ENCODE peak calls at places on chromosome 22, in seven cellular contexts. I is NCI-H460; S is iris pigment epithelial cell; W is heart left ventricle; O is CD4-positive, alpha-beta memory T cell; U is T-cell; F is breast epithelium. H is an unnamed sample.

GRCh38 chr22:33591946-33592345 is 328.3 kb downstream of the LARGE1 start:
- DNase-seq in I (no peak), S (no peak), W (no peak), O (no peak), U (no peak), F (no peak), H (no peak)

GRCh38 chr22:41575533-41575932 is 14.1 kb downstream of the PMM1 start:
- DNase-seq in I (no peak), S (no peak), W (peak; percentile 20), O (no peak), U (no peak), F (no peak), H (no peak)

GRCh38 chr22:22555596-22555995 is 3.5 kb downstream of the PRAME start:
- DNase-seq in I (no peak), S (no peak), W (no peak), O (no peak), U (no peak), F (no peak), H (no peak)

GRCh38 chr22:40651563-40652501 is 15.3 kb upstream of the MRTFA start:
- DNase-seq in I (peak; percentile 95), S (peak; percentile 99), W (peak; percentile 96), O (peak; percentile 76), U (peak; percentile 68), F (peak; percentile 96), H (peak; percentile 75)

GRCh38 chr22:32810241-32811133 is 9.0 kb downstream of the TIMP3 start:
- DNase-seq in I (no peak), S (peak; percentile 58), W (no peak), O (no peak), U (no peak), F (no peak), H (no peak)

GRCh38 chr22:26907366-26907765 is 250.0 kb downstream of the MIAT start:
- DNase-seq in I (no peak), S (no peak), W (no peak), O (no peak), U (no peak), F (no peak), H (no peak)

GRCh38 chr22:25027552-25027951 is 75.0 kb downstream of the KIAA1671 start:
- DNase-seq in I (no peak), S (no peak), W (peak; percentile 35), O (no peak), U (no peak), F (no peak), H (no peak)

GRCh38 chr22:33568934-33569496 is 351.3 kb downstream of the LARGE1 start:
- DNase-seq in I (no peak), S (no peak), W (no peak), O (no peak), U (no peak), F (no peak), H (no peak)

GRCh38 chr22:43404673-43405385 is 7.0 kb upstream of the MPPED1 start:
- DNase-seq in I (no peak), S (no peak), W (no peak), O (no peak), U (no peak), F (peak; percentile 34), H (no peak)

GRCh38 chr22:23119492-23120414 is 22.0 kb downstream of the RSPH14 start:
- DNase-seq in I (no peak), S (no peak), W (no peak), O (peak; percentile 69), U (peak; percentile 58), F (no peak), H (peak; percentile 46)

GRCh38 chr22:39125622-39126021 is 26.9 kb downstream of the CBX7 start:
- DNase-seq in I (no peak), S (no peak), W (no peak), O (no peak), U (no peak), F (no peak), H (no peak)

GRCh38 chr22:17101475-17102296 is 16.9 kb downstream of the IL17RA start:
- DNase-seq in I (no peak), S (no peak), W (no peak), O (no peak), U (no peak), F (no peak), H (no peak)

GRCh38 chr22:42296381-42296853 is 26.0 kb upstream of the TCF20 start:
- DNase-seq in I (no peak), S (no peak), W (peak; percentile 79), O (no peak), U (peak; percentile 16), F (no peak), H (no peak)

GRCh38 chr22:44336962-44337657 is 24.4 kb upstream of the SHISAL1 start:
- DNase-seq in I (no peak), S (no peak), W (no peak), O (no peak), U (no peak), F (no peak), H (no peak)

GRCh38 chr22:36546932-36547331 is 18.0 kb upstream of the EIF3D start:
- DNase-seq in I (no peak), S (peak; percentile 88), W (no peak), O (no peak), U (no peak), F (no peak), H (no peak)

GRCh38 chr22:36449776-36450175 is 31.7 kb downstream of the TXN2 start:
- DNase-seq in I (no peak), S (no peak), W (no peak), O (no peak), U (no peak), F (no peak), H (no peak)

GRCh38 chr22:43921361-43921760 is 2.2 kb upstream of the PNPLA3 start:
- DNase-seq in I (no peak), S (no peak), W (no peak), O (no peak), U (no peak), F (peak; percentile 77), H (no peak)

GRCh38 chr22:48941903-48942625 is 885.6 kb downstream of the BRD1 start:
- DNase-seq in I (no peak), S (no peak), W (no peak), O (no peak), U (no peak), F (no peak), H (no peak)

GRCh38 chr22:33000342-33001280 is 57.6 kb downstream of the SYN3 start:
- DNase-seq in I (peak; percentile 13), S (peak; percentile 24), W (peak; percentile 66), O (peak; percentile 9), U (peak; percentile 8), F (no peak), H (no peak)

GRCh38 chr22:43406186-43406790 is 5.5 kb upstream of the MPPED1 start:
- DNase-seq in I (no peak), S (no peak), W (no peak), O (no peak), U (no peak), F (no peak), H (no peak)

GRCh38 chr22:50576070-50576469 is 2.2 kb downstream of the CPT1B start:
- DNase-seq in I (peak; percentile 41), S (peak; percentile 31), W (no peak), O (no peak), U (no peak), F (no peak), H (no peak)

GRCh38 chr22:31618057-31618456 is 44.0 kb downstream of the PISD start:
- DNase-seq in I (no peak), S (no peak), W (no peak), O (no peak), U (no peak), F (no peak), H (no peak)

GRCh38 chr22:37079158-37079557 is 27.6 kb downstream of the KCTD17 start:
- DNase-seq in I (no peak), S (no peak), W (no peak), O (no peak), U (no peak), F (no peak), H (no peak)

GRCh38 chr22:23037429-23038333 is 32.6 kb upstream of the GNAZ start:
- DNase-seq in I (no peak), S (no peak), W (no peak), O (no peak), U (no peak), F (no peak), H (no peak)

GRCh38 chr22:49632199-49633009 is 195.3 kb downstream of the BRD1 start:
- DNase-seq in I (peak; percentile 43), S (peak; percentile 49), W (peak; percentile 69), O (no peak), U (no peak), F (peak; percentile 19), H (no peak)

GRCh38 chr22:49413551-49413950 is 414.1 kb downstream of the BRD1 start:
- DNase-seq in I (no peak), S (no peak), W (no peak), O (no peak), U (no peak), F (no peak), H (no peak)

GRCh38 chr22:46742576-46743221 is 4.6 kb upstream of the CERK start:
- DNase-seq in I (no peak), S (no peak), W (no peak), O (no peak), U (no peak), F (no peak), H (no peak)

GRCh38 chr22:26479043-26479791 is 4.4 kb downstream of the HPS4 start:
- DNase-seq in I (no peak), S (no peak), W (no peak), O (peak; percentile 15), U (no peak), F (no peak), H (no peak)

GRCh38 chr22:34886812-34887211 is 179.1 kb upstream of the ISX start:
- DNase-seq in I (no peak), S (no peak), W (no peak), O (no peak), U (no peak), F (no peak), H (no peak)

GRCh38 chr22:41915035-41915782 is at the start of gene SHISA8:
- DNase-seq in I (peak; percentile 15), S (peak; percentile 49), W (peak; percentile 52), O (peak; percentile 60), U (peak; percentile 62), F (no peak), H (peak; percentile 36)

GRCh38 chr22:48754611-48755331 is 1072.9 kb downstream of the BRD1 start:
- DNase-seq in I (no peak), S (no peak), W (no peak), O (no peak), U (no peak), F (peak; percentile 3), H (no peak)

GRCh38 chr22:23218867-23219251 is 38.5 kb downstream of the BCR start:
- DNase-seq in I (no peak), S (peak; percentile 81), W (peak; percentile 69), O (no peak), U (no peak), F (no peak), H (no peak)